ENCODE peak calls at places on chromosome 12, in nine cellular contexts. P is T-helper 1 cell; X is kidney tubule cell; L is epithelial cell of esophagus; J is mammary epithelial cell; G is Jurkat, Clone E6-1; S is NCI-H1694; V is WTC11; Z is anterior cingulate cortex. C is an unnamed sample.

GRCh38 chr12:66049538-66050282 is 80.8 kb downstream of the LLPH start:
- DNase-seq in P (no peak), X (no peak), L (no peak), J (no peak), G (no peak), S (no peak), V (no peak), Z (no peak), C (no peak)

GRCh38 chr12:62632521-62632920 is 165.9 kb downstream of the MON2 start:
- DNase-seq in P (no peak), X (no peak), L (no peak), J (no peak), G (no peak), S (no peak), V (peak; percentile 61), Z (no peak), C (no peak)

GRCh38 chr12:113065126-113066007 is 8.8 kb downstream of the DTX1 start:
- DNase-seq in P (no peak), X (peak; percentile 3), L (peak; percentile 20), J (no peak), G (no peak), S (peak; percentile 21), V (peak; percentile 77), Z (no peak), C (no peak)

GRCh38 chr12:19772776-19773175 is 333.5 kb downstream of the AEBP2 start:
- DNase-seq in P (no peak), X (no peak), L (no peak), J (no peak), G (no peak), S (no peak), V (no peak), Z (no peak), C (no peak)

GRCh38 chr12:43762596-43762995 is 3.8 kb downstream of the IRAK4 start:
- DNase-seq in P (no peak), X (peak; percentile 32), L (peak; percentile 5), J (no peak), G (no peak), S (no peak), V (no peak), Z (no peak), C (no peak)

GRCh38 chr12:115813256-115813655 is 464.2 kb downstream of the MED13L start:
- DNase-seq in P (no peak), X (no peak), L (no peak), J (no peak), G (no peak), S (no peak), V (no peak), Z (no peak), C (no peak)

GRCh38 chr12:76588881-76589565 is 29.5 kb upstream of the OSBPL8 start:
- DNase-seq in P (no peak), X (peak; percentile 33), L (peak; percentile 96), J (peak; percentile 63), G (no peak), S (no peak), V (no peak), Z (no peak), C (peak; percentile 31)

GRCh38 chr12:112170376-112170775 is 45.0 kb downstream of the TRAFD1 start:
- DNase-seq in P (no peak), X (no peak), L (no peak), J (no peak), G (no peak), S (no peak), V (peak; percentile 42), Z (no peak), C (no peak)

GRCh38 chr12:57893460-57894353 is 47.2 kb upstream of the CTDSP2 start:
- DNase-seq in P (no peak), X (peak; percentile 56), L (peak; percentile 53), J (no peak), G (no peak), S (peak; percentile 58), V (peak; percentile 50), Z (peak; percentile 86), C (no peak)

GRCh38 chr12:103423061-103423473 is 72.7 kb downstream of the C12orf42 start:
- DNase-seq in P (no peak), X (no peak), L (no peak), J (no peak), G (no peak), S (peak; percentile 35), V (no peak), Z (no peak), C (no peak)